ENCODE peak calls at places on chromosomes 13 and 19, in six cellular contexts. P is uterus, K is non-pigmented ciliary epithelial cell, Y is astrocyte of the hippocampus, H is coronary artery, G is GM12878. O is an unnamed sample.

GRCh38 chr19:8017808-8018207 is 12.4 kb upstream of the ELAVL1 start:
- DNase-seq in P (no peak), K (no peak), Y (no peak), H (no peak), G (no peak), O (no peak)

GRCh38 chr13:22040810-22041364 is 370.0 kb downstream of the FGF9 start:
- DNase-seq in P (no peak), K (no peak), Y (no peak), H (no peak), G (no peak), O (peak; percentile 41)

GRCh38 chr19:46620716-46621115 is 4.2 kb downstream of the PTGIR start:
- DNase-seq in P (no peak), K (no peak), Y (peak; percentile 54), H (peak; percentile 90), G (no peak), O (no peak)

GRCh38 chr13:78194904-78195639 is 276.4 kb upstream of the EDNRB start:
- DNase-seq in P (no peak), K (no peak), Y (peak; percentile 15), H (no peak), G (no peak), O (no peak)

GRCh38 chr19:1237754-1238372 is at the start of gene CBARP:
- DNase-seq in P (peak; percentile 44), K (no peak), Y (peak; percentile 72), H (no peak), G (no peak), O (peak; percentile 44)

GRCh38 chr13:111629933-111630332 is 309.5 kb downstream of the TEX29 start:
- DNase-seq in P (no peak), K (no peak), Y (no peak), H (no peak), G (no peak), O (no peak)

GRCh38 chr19:10604460-10604980 is 17.4 kb upstream of the AP1M2 start:
- DNase-seq in P (peak; percentile 47), K (no peak), Y (no peak), H (no peak), G (peak; percentile 52), O (no peak)

GRCh38 chr13:113962386-113962785 is 11.5 kb downstream of the C13orf46 start:
- DNase-seq in P (no peak), K (no peak), Y (no peak), H (no peak), G (no peak), O (no peak)

GRCh38 chr13:39417131-39417530 is 185.9 kb downstream of the LHFPL6 start:
- DNase-seq in P (no peak), K (no peak), Y (peak; percentile 56), H (no peak), G (no peak), O (peak; percentile 64)

GRCh38 chr13:77749481-77749880 is 52.0 kb downstream of the SLAIN1 start:
- DNase-seq in P (no peak), K (no peak), Y (peak; percentile 19), H (no peak), G (no peak), O (no peak)

GRCh38 chr19:35458821-35459391 is 10.8 kb downstream of the FFAR2 start:
- DNase-seq in P (no peak), K (no peak), Y (no peak), H (no peak), G (peak; percentile 64), O (no peak)

GRCh38 chr13:49450105-49450819 is 6.2 kb downstream of the SETDB2 start:
- DNase-seq in P (no peak), K (no peak), Y (no peak), H (no peak), G (no peak), O (no peak)

GRCh38 chr13:49374585-49375290 is 69.1 kb downstream of the CAB39L start:
- DNase-seq in P (no peak), K (peak; percentile 89), Y (peak; percentile 67), H (no peak), G (no peak), O (no peak)

GRCh38 chr13:80386001-80386400 is 45.1 kb upstream of the SPRY2 start:
- DNase-seq in P (no peak), K (no peak), Y (no peak), H (no peak), G (no peak), O (no peak)

GRCh38 chr13:34107814-34108213 is 289.9 kb downstream of the RFC3 start:
- DNase-seq in P (no peak), K (peak; percentile 3), Y (peak; percentile 9), H (no peak), G (no peak), O (peak; percentile 21)

GRCh38 chr19:54551950-54552912 is 21.4 kb upstream of the LILRA2 start:
- DNase-seq in P (no peak), K (no peak), Y (no peak), H (no peak), G (peak; percentile 40), O (no peak)

GRCh38 chr19:610801-611505 is 21.3 kb downstream of the HCN2 start:
- DNase-seq in P (no peak), K (peak; percentile 65), Y (peak; percentile 94), H (no peak), G (no peak), O (no peak)

GRCh38 chr19:54014920-54015560 is 23.6 kb downstream of the CACNG6 start:
- DNase-seq in P (no peak), K (no peak), Y (no peak), H (no peak), G (no peak), O (no peak)

GRCh38 chr13:40672310-40673060 is 6.0 kb upstream of the FOXO1 start:
- DNase-seq in P (no peak), K (peak; percentile 60), Y (peak; percentile 74), H (no peak), G (no peak), O (peak; percentile 30)

GRCh38 chr19:21698215-21698614 is 69.2 kb downstream of the ZNF100 start:
- DNase-seq in P (no peak), K (peak; percentile 1), Y (peak; percentile 14), H (no peak), G (no peak), O (peak; percentile 37)

GRCh38 chr13:52711277-52711676 is 28.3 kb downstream of the CNMD start:
- DNase-seq in P (no peak), K (no peak), Y (no peak), H (no peak), G (no peak), O (no peak)

GRCh38 chr19:13884726-13885591 is 8.0 kb downstream of the NANOS3 start:
- DNase-seq in P (no peak), K (no peak), Y (no peak), H (no peak), G (no peak), O (no peak)

GRCh38 chr19:52724701-52725514 is 9.9 kb downstream of the ZNF611 start:
- DNase-seq in P (no peak), K (no peak), Y (no peak), H (no peak), G (no peak), O (no peak)

GRCh38 chr19:43711751-43712355 is 4.0 kb upstream of the IRGC start:
- DNase-seq in P (no peak), K (no peak), Y (no peak), H (no peak), G (no peak), O (no peak)

GRCh38 chr19:55117063-55117635 is 288 bp downstream of the PPP1R12C start:
- DNase-seq in P (peak; percentile 42), K (no peak), Y (peak; percentile 55), H (no peak), G (no peak), O (no peak)

GRCh38 chr19:29086182-29086581 is 126.8 kb downstream of the UQCRFS1 start:
- DNase-seq in P (no peak), K (no peak), Y (no peak), H (no peak), G (no peak), O (no peak)

GRCh38 chr13:110012102-110012739 is 225.8 kb upstream of the IRS2 start:
- DNase-seq in P (no peak), K (peak; percentile 95), Y (peak; percentile 96), H (no peak), G (no peak), O (peak; percentile 32)

GRCh38 chr13:39777021-39777420 is 121.6 kb downstream of the COG6 start:
- DNase-seq in P (no peak), K (no peak), Y (no peak), H (no peak), G (no peak), O (no peak)